ENCODE peak calls at places on chromosome 18, in six cellular contexts. I is NB4, T is left ventricle myocardium inferior, X is lower lobe of right lung, A is right lobe of liver, S is fibroblast of villous mesenchyme. N is an unnamed sample.

GRCh38 chr18:23994361-23994902 is 20.1 kb upstream of the TTC39C start:
- DNase-seq in A (no peak), X (peak), T (no peak), S (peak), I (no peak), N (peak)

GRCh38 chr18:3604626-3605408 is 154.8 kb downstream of the TGIF1 start:
- DNase-seq in A (no peak), T (no peak), S (peak), X (no peak), I (peak), N (no peak)

GRCh38 chr18:49668583-49669290 is 106.9 kb downstream of the LIPG start:
- DNase-seq in A (no peak), I (no peak), X (no peak), S (peak), T (peak), N (no peak)

GRCh38 chr18:46148810-46149209 is 44.6 kb downstream of the HAUS1 start:
- DNase-seq in S (peak), A (no peak), I (peak), X (no peak), T (no peak), N (peak)

GRCh38 chr18:34913837-34914755 is 127.1 kb upstream of the MAPRE2 start:
- DNase-seq in T (no peak), I (peak), A (no peak), X (no peak), S (peak), N (no peak)

GRCh38 chr18:7958081-7958896 is 391.2 kb downstream of the PTPRM start:
- DNase-seq in A (no peak), T (no peak), S (peak), X (no peak), I (no peak), N (no peak)

GRCh38 chr18:1191341-1191740 is 286.7 kb downstream of the ADCYAP1 start:
- DNase-seq in T (no peak), X (no peak), I (no peak), S (no peak), A (no peak), N (no peak)

GRCh38 chr18:74604774-74605173 is 7.1 kb downstream of the ZNF407 start:
- DNase-seq in I (no peak), S (peak), T (no peak), A (no peak), X (no peak), N (no peak)

GRCh38 chr18:22378672-22379282 is 38.9 kb downstream of the CTAGE1 start:
- DNase-seq in X (no peak), S (peak), T (no peak), I (peak), A (peak), N (peak)

GRCh38 chr18:50886914-50887313 is 8.0 kb downstream of the ME2 start:
- DNase-seq in I (no peak), X (no peak), A (no peak), S (no peak), T (no peak), N (no peak)

GRCh38 chr18:7532942-7533341 is 34.2 kb upstream of the PTPRM start:
- DNase-seq in S (no peak), A (no peak), T (no peak), I (no peak), X (no peak), N (no peak)

GRCh38 chr18:24031318-24031717 is 16.8 kb downstream of the TTC39C start:
- DNase-seq in I (no peak), T (no peak), X (no peak), A (no peak), S (no peak), N (no peak)

GRCh38 chr18:13393338-13393737 is 174.8 kb downstream of the LDLRAD4 start:
- DNase-seq in T (no peak), I (no peak), X (no peak), S (no peak), A (no peak), N (no peak)

GRCh38 chr18:2306641-2307040 is 264.7 kb downstream of the METTL4 start:
- DNase-seq in S (no peak), T (no peak), A (no peak), X (no peak), I (no peak), N (no peak)

GRCh38 chr18:50299626-50300388 is 12.3 kb upstream of the CXXC1 start:
- DNase-seq in A (no peak), T (no peak), X (no peak), S (no peak), I (no peak), N (no peak)

GRCh38 chr18:51390695-51391094 is 193.2 kb upstream of the MEX3C start:
- DNase-seq in S (peak), I (no peak), T (no peak), X (no peak), A (no peak), N (no peak)

GRCh38 chr18:71189581-71189980 is 900.7 kb downstream of the SOCS6 start:
- DNase-seq in S (no peak), I (no peak), T (no peak), A (no peak), X (no peak), N (no peak)

GRCh38 chr18:34773378-34773777 is 63.3 kb downstream of the DTNA start:
- DNase-seq in T (no peak), A (no peak), S (peak), I (no peak), X (no peak), N (no peak)

GRCh38 chr18:76167440-76167839 is 327.6 kb downstream of the ZNF516 start:
- DNase-seq in A (no peak), I (no peak), S (no peak), X (no peak), T (no peak), N (no peak)

GRCh38 chr18:62486290-62486964 is 36.4 kb upstream of the ZCCHC2 start:
- DNase-seq in X (no peak), T (no peak), S (no peak), A (no peak), I (peak), N (no peak)

GRCh38 chr18:23169683-23170082 is 34.4 kb downstream of the CABLES1 start:
- DNase-seq in A (no peak), T (no peak), S (no peak), X (no peak), I (no peak), N (no peak)

GRCh38 chr18:47184419-47185050 is 8.4 kb upstream of the IER3IP1 start:
- DNase-seq in S (peak), X (peak), A (no peak), T (no peak), I (peak), N (peak)

GRCh38 chr18:46061387-46061786 is 10.7 kb downstream of the PSTPIP2 start:
- DNase-seq in X (no peak), A (peak), T (no peak), I (no peak), S (no peak), N (no peak)

GRCh38 chr18:73544032-73544431 is 603.6 kb downstream of the FBXO15 start:
- DNase-seq in S (no peak), I (no peak), X (no peak), T (no peak), A (no peak), N (no peak)

DNA sequence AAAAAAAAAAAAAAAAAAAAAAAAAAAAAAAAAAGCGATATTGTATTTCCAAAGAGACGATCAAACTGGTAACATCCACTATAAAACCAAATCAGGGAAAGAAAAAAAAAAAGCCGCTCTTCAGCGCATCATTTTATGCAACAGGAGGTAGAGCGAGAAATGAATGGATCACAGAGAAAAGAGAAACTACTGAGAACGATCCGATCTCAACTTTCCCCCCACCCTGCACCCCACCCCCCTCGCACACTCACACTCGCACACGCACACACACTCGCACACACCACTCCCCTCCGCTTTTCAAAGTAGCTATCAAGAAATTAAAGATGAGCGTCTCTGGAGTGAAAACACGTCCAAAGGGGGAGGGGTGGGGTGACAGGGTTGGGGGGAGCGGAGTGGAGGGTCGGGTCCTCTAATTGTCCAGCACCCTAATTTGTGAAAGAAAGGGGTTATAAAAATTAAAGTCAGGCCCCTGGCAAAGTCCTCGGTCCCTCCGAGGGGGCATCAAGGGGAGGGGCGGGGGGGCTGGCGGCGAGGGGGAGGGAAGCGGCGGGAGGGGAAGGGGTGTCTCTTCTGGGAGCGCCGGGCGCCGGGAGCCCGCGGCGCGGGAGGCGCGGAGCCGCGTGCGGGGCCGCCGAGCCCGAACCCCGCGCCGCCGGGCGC is 521 bp downstream of the TCF4 start:
- DNase-seq in A (no peak), X (no peak), I (peak), S (peak), T (peak), N (peak)
- H3K4me3 ChIP-seq in A (peak), X (peak), I (peak), S (peak), T (peak), N (peak)

DNA sequence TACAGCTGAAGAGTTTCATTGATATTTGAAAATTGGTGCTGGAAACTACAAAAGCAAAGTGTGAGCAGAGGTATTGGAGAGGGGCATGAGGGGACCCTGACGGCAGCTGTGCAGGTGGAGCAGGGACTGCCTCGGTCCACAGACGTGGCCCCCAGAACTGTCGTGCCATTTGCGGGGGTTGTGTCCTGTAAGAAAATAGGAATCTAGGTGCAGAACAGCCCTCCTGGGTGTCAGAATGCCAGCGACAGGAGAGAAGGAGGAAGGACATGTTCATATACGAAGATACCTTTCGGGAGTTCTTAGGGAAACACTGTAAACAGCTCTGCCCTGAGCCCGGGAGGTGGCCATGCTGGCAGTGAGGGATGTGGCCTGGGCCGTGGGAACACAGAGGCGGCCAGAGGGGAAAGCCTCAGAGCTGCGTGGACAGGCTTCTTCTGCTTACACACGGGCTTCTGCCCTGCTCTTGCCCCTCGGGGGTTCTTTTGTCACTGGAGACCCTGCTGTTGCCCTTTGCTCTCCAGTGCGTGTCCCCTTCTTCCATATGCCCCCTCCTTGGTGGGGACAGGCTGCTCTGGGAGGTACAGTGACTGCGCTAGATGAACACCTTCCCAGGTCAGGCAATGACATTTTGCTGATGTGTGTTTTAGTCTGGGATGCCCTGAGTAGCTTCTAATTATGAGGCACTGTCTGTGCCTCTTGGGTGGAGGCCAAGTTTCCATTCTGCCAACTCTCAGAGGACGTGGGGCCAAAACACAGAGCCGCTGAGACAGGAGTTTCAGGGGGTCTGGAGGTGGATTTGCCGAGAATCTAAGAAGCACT is 81.9 kb upstream of the TXNDC2 start:
- DNase-seq in X (no peak), I (no peak), S (no peak), A (no peak), T (peak), N (no peak)
- H3K4me3 ChIP-seq in X (no peak), I (no peak), S (no peak), A (no peak), T (peak), N (no peak)

GRCh38 chr18:80148316-80149199 is 39.5 kb downstream of the ADNP2 start:
- DNase-seq in A (no peak), S (no peak), I (peak), X (peak), T (no peak), N (no peak)

GRCh38 chr18:80147418-80148315 is 38.6 kb downstream of the ADNP2 start:
- DNase-seq in S (peak), I (peak), T (peak), A (peak), X (peak), N (peak)

GRCh38 chr18:80145191-80145799 is 36.2 kb downstream of the ADNP2 start:
- DNase-seq in I (no peak), T (no peak), X (no peak), S (no peak), A (no peak), N (no peak)

GRCh38 chr18:80149667-80150066 is 40.6 kb downstream of the ADNP2 start:
- DNase-seq in X (no peak), A (no peak), T (no peak), S (no peak), I (no peak), N (no peak)

DNA sequence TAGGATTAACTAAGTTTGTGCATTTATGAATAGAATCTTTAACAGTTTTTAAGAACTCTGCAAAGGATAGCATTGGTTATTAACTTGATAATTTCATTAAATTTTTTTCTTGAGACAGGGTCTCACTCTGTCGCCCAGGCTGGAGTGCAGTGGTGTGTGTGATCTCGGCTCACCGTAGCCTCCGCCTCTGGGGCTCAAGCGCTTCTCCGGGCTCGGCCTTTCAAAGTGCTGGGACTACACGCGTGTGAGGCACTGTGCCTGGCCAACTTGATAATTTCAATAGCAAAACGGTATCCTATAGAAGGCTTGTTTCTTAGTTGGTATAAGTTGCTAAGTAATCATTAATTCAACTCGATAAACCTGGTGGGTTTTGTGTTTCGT is 38.0 kb downstream of the ADNP2 start:
- DNase-seq in T (no peak), X (no peak), A (no peak), S (no peak), I (peak), N (no peak)
- H3K4me3 ChIP-seq in T (peak), X (peak), A (peak), S (peak), I (no peak), N (peak)

DNA sequence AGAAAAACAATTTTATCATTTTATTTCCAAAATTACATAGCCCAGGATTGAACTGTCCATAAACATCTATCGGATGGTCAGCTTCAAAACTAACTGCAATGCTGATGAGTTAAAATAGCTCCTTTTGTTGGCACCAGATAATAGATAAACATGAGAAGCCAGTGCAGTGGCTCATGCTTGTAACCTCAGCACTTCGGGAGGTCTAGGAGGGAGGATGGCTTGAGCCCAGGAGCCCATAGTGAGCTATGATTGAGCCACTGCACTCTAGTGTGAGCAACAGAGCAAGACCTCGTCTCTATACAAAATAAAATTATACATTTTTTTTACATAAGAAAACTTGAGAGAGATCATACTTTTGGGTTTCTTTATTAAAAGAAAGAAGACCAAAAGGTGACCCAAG is 34.6 kb upstream of the IMPA2 start:
- DNase-seq in X (no peak), S (peak), A (peak), T (no peak), I (peak), N (peak)
- H3K4me3 ChIP-seq in X (peak), S (no peak), A (peak), T (peak), I (peak), N (no peak)

GRCh38 chr18:59906203-59906602 is 6.4 kb downstream of the PMAIP1 start:
- DNase-seq in I (no peak), T (no peak), S (peak), A (no peak), X (no peak), N (no peak)
- H3K4me3 ChIP-seq in I (no peak), T (no peak), S (no peak), A (no peak), X (no peak), N (no peak)

DNA sequence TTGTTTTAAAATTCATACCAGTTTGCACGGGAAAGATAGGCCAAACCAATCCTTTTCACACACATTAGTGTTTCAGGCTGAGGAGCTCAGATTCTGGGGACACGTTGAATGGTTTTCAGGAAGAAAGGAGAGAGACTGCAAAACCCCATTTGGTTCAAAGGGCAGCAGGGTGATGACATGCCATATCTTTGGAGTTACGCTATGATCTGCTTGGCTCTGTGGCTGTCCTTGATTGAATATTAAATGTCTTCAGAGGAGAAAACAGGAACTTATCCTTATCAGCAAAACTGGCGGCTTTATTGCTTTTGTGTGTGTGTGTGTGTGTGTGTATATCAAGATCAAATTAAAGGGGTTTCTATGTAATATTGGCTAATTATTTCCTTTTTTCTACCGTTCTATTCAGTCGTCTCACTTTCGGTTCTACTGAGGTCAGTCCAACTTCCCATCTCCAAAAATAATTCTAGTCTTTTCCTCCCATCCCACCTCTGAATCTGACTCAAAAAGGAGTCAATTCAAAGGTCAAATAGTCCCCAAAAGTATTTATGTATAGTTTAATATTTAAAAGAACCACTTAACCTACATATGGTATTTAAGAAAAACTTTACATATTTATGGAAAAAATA is 292.9 kb upstream of the CCDC68 start:
- DNase-seq in X (no peak), A (no peak), T (no peak), I (no peak), S (peak), N (no peak)
- H3K4me3 ChIP-seq in X (no peak), A (no peak), T (peak), I (no peak), S (peak), N (no peak)

DNA sequence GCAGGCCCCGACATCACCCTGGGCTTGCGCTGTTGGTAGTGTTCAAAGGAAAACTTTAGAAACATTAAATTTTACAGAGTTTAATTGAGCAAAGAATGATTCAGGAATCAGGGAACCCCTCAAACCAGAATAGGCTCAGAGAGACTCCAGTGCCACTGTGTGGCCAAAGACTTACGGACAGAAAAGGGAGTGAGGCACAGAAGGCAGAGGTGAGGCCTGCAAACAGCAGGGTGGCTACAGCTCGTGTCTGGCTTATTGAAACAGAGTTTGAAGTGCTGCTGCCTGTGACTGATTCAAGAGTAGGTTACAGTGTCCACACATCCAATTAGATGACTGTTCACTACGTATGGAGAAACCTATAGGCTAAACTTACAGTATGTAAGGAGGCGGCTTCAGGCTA is 2.4 kb upstream of the CTDP1 start:
- DNase-seq in I (peak), T (no peak), S (no peak), A (no peak), X (no peak), N (no peak)
- H3K4me3 ChIP-seq in I (no peak), T (no peak), S (no peak), A (no peak), X (no peak), N (peak)

DNA sequence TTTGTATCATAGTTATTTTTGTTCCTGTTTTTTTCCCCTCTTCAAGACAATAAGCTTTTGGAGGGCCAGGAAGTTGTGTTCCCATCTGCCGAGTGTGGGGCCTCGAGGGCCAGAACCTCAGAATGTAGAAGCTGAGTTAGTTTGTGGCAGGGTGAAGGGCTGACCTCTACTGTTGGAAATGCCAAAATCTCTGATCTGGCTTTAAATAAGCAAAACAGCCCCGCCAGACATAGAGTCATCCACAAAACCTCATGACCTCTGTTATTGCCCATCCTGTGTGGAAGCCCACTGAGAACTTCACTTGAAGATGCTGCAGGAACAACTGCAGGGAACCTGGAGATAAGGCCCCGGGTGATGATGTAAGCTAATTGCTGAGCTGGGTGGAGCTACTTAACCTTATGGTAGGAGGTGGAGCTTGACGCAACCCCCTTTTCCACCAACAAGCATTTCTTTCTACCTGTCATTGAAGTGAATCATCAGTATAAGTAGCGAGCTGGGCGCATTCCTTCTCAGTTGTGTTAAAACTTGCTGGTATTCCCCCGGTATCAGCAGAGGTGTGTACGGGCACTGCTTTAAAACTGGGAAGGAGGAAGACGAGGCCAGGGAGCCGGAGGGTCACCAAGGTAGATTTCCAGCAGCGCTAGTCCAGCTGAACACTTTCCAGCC is 177.2 kb downstream of the NEDD4L start:
- DNase-seq in X (peak), S (peak), T (no peak), A (no peak), I (no peak), N (peak)
- H3K4me3 ChIP-seq in X (peak), S (no peak), T (no peak), A (no peak), I (no peak), N (peak)